ENCODE peak calls at places on chromosome 16, in nine cellular contexts. O is mucosa of descending colon; G is ovary; Z is cardiac muscle cell; K is CD4-positive, alpha-beta T cell; Q is endodermal cell; B is heart right ventricle; C is transverse colon; M is neuronal stem cell. L is an unnamed sample. For H3K9me3, the result is how much of the 10 kb centered on the place peaks cover.

GRCh38 chr16:73058616-73059409 is 10.9 kb upstream of the ZFHX3 start:
- DNase-seq in O (peak), G (peak), Z (peak), K (no peak), Q (peak), B (peak), C (no peak), M (peak), L (no peak)

GRCh38 chr16:10906914-10907756 is 30.1 kb downstream of the CIITA start:
- DNase-seq in O (no peak), G (no peak), Z (no peak), K (no peak), Q (no peak), B (peak), C (no peak), M (no peak), L (no peak)

GRCh38 chr16:63745456-63745855 is 1376.4 kb downstream of the CDH11 start:
- DNase-seq in O (no peak), G (no peak), Z (no peak), K (no peak), Q (no peak), B (no peak), C (no peak), M (no peak), L (no peak)

GRCh38 chr16:61791465-61791864 is 244.8 kb downstream of the CDH8 start:
- DNase-seq in O (no peak), G (no peak), Z (no peak), K (no peak), Q (no peak), B (no peak), C (no peak), M (no peak), L (no peak)

GRCh38 chr16:79358188-79358587 is 242.3 kb downstream of the MAF start:
- DNase-seq in O (no peak), G (no peak), Z (no peak), K (no peak), Q (peak), B (peak), C (no peak), M (no peak), L (no peak)

GRCh38 chr16:7304932-7305331 is 27.7 kb upstream of the RBFOX1 start:
- DNase-seq in O (no peak), G (no peak), Z (no peak), K (no peak), Q (no peak), B (no peak), C (no peak), M (no peak), L (no peak)

GRCh38 chr16:1688807-1689560 is 10.9 kb downstream of the JPT2 start:
- DNase-seq in O (no peak), G (no peak), Z (no peak), K (no peak), Q (peak), B (peak), C (no peak), M (no peak), L (no peak)

GRCh38 chr16:30996324-30996999 is 11.5 kb downstream of the HSD3B7 start:
- DNase-seq in O (no peak), G (no peak), Z (no peak), K (no peak), Q (no peak), B (no peak), C (peak), M (no peak), L (no peak)

GRCh38 chr16:77660311-77660710 is 62.0 kb upstream of the NUDT7 start:
- DNase-seq in O (no peak), G (no peak), Z (peak), K (no peak), Q (peak), B (no peak), C (no peak), M (peak), L (no peak)

GRCh38 chr16:85412911-85413520 is 200.1 kb upstream of the GSE1 start:
- DNase-seq in O (peak), G (peak), Z (no peak), K (no peak), Q (no peak), B (no peak), C (no peak), M (no peak), L (peak)

GRCh38 chr16:56793504-56793903 is 63.6 kb downstream of the NUP93 start:
- DNase-seq in O (no peak), G (no peak), Z (peak), K (no peak), Q (no peak), B (no peak), C (no peak), M (no peak), L (no peak)

DNA sequence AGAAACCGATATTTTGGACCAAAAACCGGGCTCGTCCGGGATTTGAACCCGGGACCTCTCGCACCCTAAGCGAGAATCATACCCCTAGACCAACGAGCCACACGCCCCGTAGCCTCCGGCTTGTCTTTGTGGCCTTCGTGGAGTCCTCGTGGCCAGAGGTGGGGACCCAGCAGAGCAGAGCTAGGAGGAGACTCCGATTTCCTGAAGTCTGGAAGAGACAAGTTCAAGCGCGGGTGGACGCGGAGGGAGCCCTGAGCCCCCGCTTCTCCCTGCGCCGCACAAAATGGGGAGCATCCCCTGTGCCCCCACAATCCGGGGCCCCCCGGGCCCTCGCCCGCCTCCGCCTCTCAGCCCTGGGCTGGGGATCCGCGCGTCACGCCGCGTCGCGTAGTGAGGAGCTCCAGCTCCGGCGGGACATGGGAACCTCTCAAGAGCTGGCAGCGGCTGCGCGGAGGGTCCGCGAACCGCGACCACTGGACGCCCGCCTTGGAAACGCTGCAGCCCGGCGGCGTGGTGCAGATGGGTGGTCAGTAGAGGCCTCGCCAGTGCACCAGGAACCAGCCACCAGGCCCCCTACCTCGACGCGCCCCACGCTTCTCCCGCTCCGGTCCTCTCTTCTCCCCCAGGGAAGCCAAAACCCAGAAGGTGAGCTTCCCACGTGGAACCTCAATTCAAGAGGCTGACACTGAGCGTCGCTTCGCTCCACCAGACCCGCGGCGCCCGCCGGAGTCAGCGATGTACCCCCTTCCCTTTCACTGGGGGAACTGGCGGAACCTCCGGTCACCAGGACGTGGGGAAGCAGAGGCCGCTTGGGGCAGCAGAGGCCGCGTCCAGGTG is 5.2 kb upstream of the OR1F1 start:
- DNase-seq in O (no peak), G (no peak), Z (peak), K (no peak), Q (peak), B (no peak), C (peak), M (no peak), L (no peak)
- H3K9me3 ChIP-seq in O (under half), G (under half), Z (under half), K (under half), Q (under half), B (under half), C (under half), M (under half), L (under half)

DNA sequence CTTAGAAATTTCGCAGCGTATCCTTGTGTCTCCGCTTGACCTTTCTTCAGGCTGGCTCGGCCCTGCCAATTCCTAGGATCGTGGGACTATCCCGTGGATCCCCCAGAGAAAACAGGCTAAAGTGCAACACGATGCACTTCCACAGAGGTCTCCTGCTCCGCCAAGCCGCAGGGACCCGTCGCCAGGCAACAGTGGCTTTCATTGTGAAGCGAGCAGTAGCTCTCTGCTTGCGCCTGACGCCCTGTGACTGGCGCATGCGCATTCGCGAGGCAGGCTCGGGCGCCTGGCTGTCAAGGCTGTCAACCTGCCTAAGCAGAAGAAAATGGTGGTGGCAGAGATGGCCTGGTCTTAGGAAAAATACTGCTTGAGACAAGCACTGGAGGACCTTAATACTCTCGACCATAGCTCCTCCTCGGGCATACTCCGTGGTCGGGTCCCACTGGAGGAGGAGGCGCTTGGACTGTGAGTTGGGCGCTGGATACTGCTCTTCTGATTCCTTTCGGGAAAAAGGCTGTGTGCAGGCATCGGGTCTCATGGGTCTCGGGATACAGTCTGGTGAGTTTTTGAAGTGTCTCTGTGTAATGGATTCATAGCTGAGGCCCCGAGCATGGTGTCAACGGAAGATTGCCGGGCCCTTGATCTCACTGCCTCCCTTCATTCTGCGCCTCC is 2336.1 kb downstream of the TP53TG3F start:
- DNase-seq in O (no peak), G (no peak), Z (no peak), K (no peak), Q (no peak), B (peak), C (no peak), M (no peak), L (no peak)
- H3K9me3 ChIP-seq in O (half or more), G (under half), Z (under half), K (under half), Q (half or more), B (under half), C (under half), M (half or more), L (under half)

DNA sequence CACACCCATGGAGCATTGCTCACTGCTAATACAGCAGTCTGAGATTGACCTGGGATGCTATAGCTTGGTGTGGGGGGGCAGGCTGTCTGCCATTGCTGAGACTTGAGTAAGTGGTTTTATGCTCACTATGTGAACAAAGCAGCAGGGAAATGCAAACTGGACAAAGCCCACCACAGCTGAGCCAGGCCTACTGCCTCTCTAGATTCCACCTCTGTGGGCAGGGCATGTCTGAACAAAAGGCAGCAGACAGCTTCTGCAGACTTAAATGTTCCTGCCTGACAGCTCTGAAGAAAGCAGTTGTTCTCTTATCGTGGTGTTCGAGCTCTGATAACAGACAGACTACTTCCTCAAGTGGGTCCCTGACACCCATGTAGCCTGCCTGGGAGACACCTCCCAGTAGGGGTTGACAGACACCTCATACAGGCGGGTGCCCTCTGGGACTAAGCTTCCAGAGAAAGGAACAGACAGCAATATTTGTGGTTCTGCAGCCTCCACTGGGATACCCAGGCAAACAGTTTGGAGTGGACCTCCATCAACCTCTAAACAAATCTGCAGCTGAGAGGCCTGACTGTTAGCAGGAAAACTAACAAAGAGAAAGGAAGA is 2204.8 kb downstream of the TP53TG3F start:
- DNase-seq in O (no peak), G (no peak), Z (no peak), K (no peak), Q (no peak), B (no peak), C (no peak), M (no peak), L (no peak)
- H3K9me3 ChIP-seq in O (half or more), G (under half), Z (under half), K (under half), Q (half or more), B (under half), C (under half), M (under half), L (under half)

GRCh38 chr16:3317315-3317999 is 12.2 kb downstream of the ZNF75A start:
- DNase-seq in O (no peak), G (no peak), Z (no peak), K (no peak), Q (no peak), B (no peak), C (no peak), M (no peak), L (no peak)
- H3K9me3 ChIP-seq in O (half or more), G (under half), Z (under half), K (half or more), Q (half or more), B (under half), C (half or more), M (half or more), L (half or more)